ENCODE peak calls at places on chromosomes 11 and 22, in four cellular contexts. U is pancreas, P is body of pancreas, S is endodermal cell. F is an unnamed sample.
A peak's percentile ranks its signal among the peaks of the same experiment; 100 is the strongest.

GRCh38 chr11:9535189-9535781 is 38.2 kb upstream of the WEE1 start:
- DNase-seq in U (peak; percentile 82), S (peak; percentile 96), P (peak; percentile 85), F (peak; percentile 50)

GRCh38 chr11:88259431-88259830 is 78.1 kb downstream of the CTSC start:
- DNase-seq in S (no peak), P (no peak), U (no peak), F (no peak)

GRCh38 chr22:44369241-44369652 is 56.5 kb upstream of the SHISAL1 start:
- DNase-seq in P (no peak), S (peak; percentile 94), U (no peak), F (no peak)

GRCh38 chr11:123454060-123454651 is 24.1 kb downstream of the GRAMD1B start:
- DNase-seq in S (no peak), U (no peak), P (no peak), F (no peak)

GRCh38 chr11:103228807-103229206 is 119.6 kb downstream of the DYNC2H1 start:
- DNase-seq in P (no peak), S (peak; percentile 57), U (no peak), F (no peak)

GRCh38 chr11:20160425-20161229 is at the start of gene DBX1:
- DNase-seq in S (no peak), P (no peak), U (no peak), F (no peak)

GRCh38 chr11:109062445-109062844 is 359.5 kb upstream of the C11orf87 start:
- DNase-seq in S (no peak), P (no peak), U (no peak), F (no peak)

GRCh38 chr11:133491680-133492383 is 40.5 kb downstream of the OPCML start:
- DNase-seq in U (no peak), S (no peak), P (no peak), F (no peak)

GRCh38 chr11:122920579-122920978 is 38.0 kb downstream of the JHY start:
- DNase-seq in P (no peak), U (no peak), S (peak; percentile 60), F (no peak)

GRCh38 chr11:120514541-120515121 is 3.1 kb downstream of the GRIK4 start:
- DNase-seq in S (no peak), U (no peak), P (no peak), F (no peak)

GRCh38 chr11:70669871-70670683 is 271.7 kb downstream of the CTTN start:
- DNase-seq in U (no peak), S (peak; percentile 65), P (no peak), F (no peak)

GRCh38 chr22:27585141-27585540 is 216.4 kb downstream of the MN1 start:
- DNase-seq in S (no peak), P (no peak), U (no peak), F (no peak)

GRCh38 chr11:114078423-114078822 is 18.9 kb downstream of the ZBTB16 start:
- DNase-seq in P (no peak), S (peak; percentile 75), U (no peak), F (peak; percentile 93)

GRCh38 chr11:74444173-74444832 is 23.0 kb downstream of the KCNE3 start:
- DNase-seq in U (peak; percentile 53), P (peak; percentile 81), S (peak; percentile 60), F (no peak)

GRCh38 chr11:34245043-34245442 is 112.8 kb downstream of the ABTB2 start:
- DNase-seq in S (no peak), U (no peak), P (no peak), F (no peak)

GRCh38 chr11:25711008-25711407 is 620.9 kb upstream of the ANO3 start:
- DNase-seq in P (no peak), S (no peak), U (no peak), F (no peak)

GRCh38 chr11:116647305-116648080 is 125.3 kb downstream of the BUD13 start:
- DNase-seq in S (no peak), U (no peak), P (no peak), F (no peak)

GRCh38 chr11:117180020-117180419 is 1.5 kb downstream of the SIDT2 start:
- DNase-seq in S (peak; percentile 54), U (no peak), P (no peak), F (no peak)

GRCh38 chr11:15006139-15006759 is 34.1 kb upstream of the CALCA start:
- DNase-seq in P (no peak), S (no peak), U (no peak), F (peak; percentile 17)

GRCh38 chr11:58024601-58025091 is 965 bp downstream of the OR9Q1 start:
- DNase-seq in S (no peak), U (peak; percentile 58), P (peak; percentile 68), F (no peak)

GRCh38 chr22:29202231-29203192 is 3.2 kb upstream of the EMID1 start:
- DNase-seq in U (no peak), S (peak; percentile 86), P (peak; percentile 18), F (no peak)

GRCh38 chr11:92026664-92027063 is 198.0 kb upstream of the FAT3 start:
- DNase-seq in U (no peak), S (no peak), P (no peak), F (no peak)

GRCh38 chr11:130612291-130612802 is 163.9 kb downstream of the ADAMTS15 start:
- DNase-seq in U (no peak), P (no peak), S (no peak), F (no peak)

GRCh38 chr11:9577551-9577950 is 4.1 kb downstream of the WEE1 start:
- DNase-seq in S (no peak), P (no peak), U (no peak), F (no peak)

GRCh38 chr11:88469828-88470227 is 132.3 kb upstream of the CTSC start:
- DNase-seq in S (no peak), U (no peak), P (no peak), F (no peak)

GRCh38 chr11:95132956-95133355 is 43.3 kb downstream of the ENDOD1 start:
- DNase-seq in P (no peak), U (no peak), S (no peak), F (no peak)

GRCh38 chr11:103587951-103588788 is 448.3 kb upstream of the DDI1 start:
- DNase-seq in U (no peak), P (no peak), S (no peak), F (peak; percentile 21)

GRCh38 chr11:19355601-19356000 is 114.9 kb upstream of the E2F8 start:
- DNase-seq in S (no peak), P (no peak), U (no peak), F (no peak)

GRCh38 chr11:8744423-8744822 is 61.8 kb downstream of the RPL27A start:
- DNase-seq in U (no peak), P (no peak), S (no peak), F (no peak)

GRCh38 chr22:48979482-48979881 is 848.2 kb downstream of the BRD1 start:
- DNase-seq in P (no peak), U (no peak), S (peak; percentile 86), F (no peak)

GRCh38 chr11:107716884-107717532 is 5.2 kb upstream of the SLN start:
- DNase-seq in P (no peak), S (no peak), U (no peak), F (no peak)

GRCh38 chr11:9490376-9490775 is 29.6 kb downstream of the ZNF143 start:
- DNase-seq in P (no peak), S (no peak), U (no peak), F (no peak)

GRCh38 chr11:7851391-7851790 is 54.6 kb upstream of the OR5P2 start:
- DNase-seq in P (no peak), U (no peak), S (no peak), F (peak; percentile 2)

GRCh38 chr11:12523180-12523924 is 146.0 kb downstream of the PARVA start:
- DNase-seq in P (no peak), U (no peak), S (peak; percentile 64), F (no peak)

GRCh38 chr11:47165294-47165840 is 11.3 kb downstream of the ARFGAP2 start:
- DNase-seq in U (no peak), P (no peak), S (no peak), F (no peak)

GRCh38 chr22:45485271-45485670 is 17.4 kb upstream of the FBLN1 start:
- DNase-seq in P (no peak), U (no peak), S (no peak), F (no peak)

DNA sequence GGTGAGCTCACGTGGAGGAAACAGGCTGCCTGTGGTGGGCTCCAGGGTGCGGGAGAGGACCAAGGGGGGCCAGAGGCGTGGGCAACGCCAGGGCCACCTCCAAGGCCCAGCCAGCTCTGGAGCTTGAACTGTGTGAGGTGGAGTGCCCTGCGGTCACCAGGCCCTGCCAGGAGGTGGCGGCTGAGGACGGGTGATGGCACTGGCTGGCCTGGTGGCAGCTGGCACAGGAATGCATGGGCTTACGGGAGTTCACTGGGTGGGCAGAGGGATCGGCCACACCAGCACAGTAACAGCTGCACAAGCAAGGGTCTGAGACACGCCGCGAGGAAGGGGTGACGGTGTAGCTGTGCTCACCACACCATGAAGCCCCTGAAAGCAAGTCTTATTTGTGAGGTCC is 15.8 kb downstream of the TOLLIP start:
- DNase-seq in P (peak; percentile 68), U (no peak), S (peak; percentile 63), F (no peak)
- TF ChIP-seq CTCF in P (peak; percentile 34), U (peak; percentile 20), S (peak; percentile 57), F (peak; percentile 66)

DNA sequence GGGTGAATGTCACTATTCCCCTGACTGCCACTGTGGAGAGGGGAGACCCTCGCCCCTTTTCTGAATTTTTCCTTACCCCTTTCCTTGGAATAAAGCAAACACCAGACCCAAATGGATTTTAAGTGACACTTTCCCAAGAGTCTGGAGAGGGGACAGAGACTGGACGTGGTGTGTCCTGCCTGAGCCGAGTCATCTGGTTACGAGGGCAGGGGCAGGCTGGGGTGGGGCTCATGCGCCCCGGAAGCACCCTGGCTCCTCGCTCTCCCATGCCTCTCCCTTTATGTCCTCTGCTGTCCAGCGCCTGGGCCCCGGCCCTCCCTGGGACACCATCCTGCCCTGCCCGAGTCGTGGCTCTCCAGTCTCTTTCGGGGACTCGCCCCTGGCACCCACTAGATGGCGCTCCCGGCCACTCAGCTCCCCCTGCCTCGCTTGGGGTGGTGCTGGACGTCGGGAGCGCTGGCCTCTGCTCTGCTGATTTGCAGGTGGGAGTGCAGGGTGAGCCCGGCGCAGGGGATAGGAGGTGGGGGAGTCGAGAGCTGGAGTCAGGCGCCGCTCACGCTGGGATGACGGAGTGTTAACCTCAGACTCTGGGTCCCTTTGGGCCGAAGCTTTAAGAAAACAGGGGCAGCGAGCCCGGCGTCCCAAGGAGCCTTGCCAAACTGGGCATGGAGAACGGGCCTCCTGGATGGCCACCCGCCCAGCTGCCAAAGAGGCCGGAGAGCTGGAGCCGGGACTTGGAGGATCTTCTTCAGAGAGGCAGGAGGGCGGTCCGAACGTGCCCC is 89.8 kb downstream of the RPS6KA4 start:
- DNase-seq in U (peak; percentile 93), S (peak; percentile 96), P (peak; percentile 91), F (no peak)
- H3K4me3 ChIP-seq in U (peak overlapping the region; percentile 43), S (peak overlapping the region; percentile 68), P (no peak overlapping the region), F (peak overlapping the region; percentile 40)

DNA sequence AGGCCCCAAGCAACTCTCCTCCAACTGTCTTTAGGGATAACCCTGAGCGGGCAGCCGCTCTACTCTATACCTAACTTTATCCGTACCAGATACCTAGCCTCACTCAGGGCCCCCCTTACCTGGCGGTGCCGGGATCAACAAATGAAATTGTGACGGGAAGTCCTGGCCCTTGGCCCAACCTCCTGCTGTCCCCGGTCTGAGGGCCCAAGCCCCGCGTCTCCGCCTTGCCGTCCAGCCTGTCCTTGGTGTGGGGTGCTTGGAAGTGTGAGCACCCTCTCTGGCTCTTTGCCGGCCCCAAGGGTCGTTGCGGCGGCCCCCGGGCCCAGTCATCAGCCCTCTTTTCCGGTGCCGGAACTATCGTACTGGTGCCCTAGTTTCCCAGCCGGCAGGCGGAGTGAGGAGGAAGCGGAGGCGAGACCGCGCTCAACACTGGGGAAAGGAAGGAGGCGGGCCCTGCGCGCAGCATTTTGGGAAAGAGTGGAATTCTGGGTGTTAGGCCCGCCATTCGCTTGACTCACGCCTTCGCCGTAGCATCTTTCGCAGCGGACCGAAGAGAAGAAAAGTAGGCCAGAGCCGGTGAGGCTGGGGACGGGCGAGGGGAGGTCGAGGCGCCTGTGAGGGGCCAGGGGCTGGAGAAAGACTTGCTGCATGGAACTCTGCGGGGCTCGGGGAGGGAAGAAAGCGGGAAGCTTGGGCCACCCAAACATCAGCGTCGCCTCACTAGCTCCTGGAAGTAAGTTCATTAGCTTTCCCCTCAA is at the start of gene SNRPD3:
- DNase-seq in P (peak; percentile 94), S (peak; percentile 95), U (peak; percentile 90), F (peak; percentile 69)
- TF ChIP-seq CTCF in P (peak; percentile 19), S (peak; percentile 47), U (no peak), F (no peak)

GRCh38 chr11:68844376-68844775 is 2.7 kb upstream of the CPT1A start:
- DNase-seq in S (no peak), P (no peak), U (no peak), F (no peak)
- H3K4me3 ChIP-seq in S (peak overlapping the region; percentile 75), P (no peak overlapping the region), U (peak overlapping the region; percentile 64), F (no peak overlapping the region)